ENCODE peak calls at places on chromosomes 12 and 14, in seven cellular contexts. One of them, this sample, is unnamed.

GRCh38 chr12:64801381-64801780 is 23.1 kb upstream of the TBC1D30 start:
- DNase-seq in myocyte: no peak
- DNase-seq in HCEC 1CT: peak; percentile 53
- DNase-seq in HS-5: no peak
- DNase-seq in lower leg skin: no peak
- DNase-seq in pancreas: no peak
- DNase-seq in SK-N-SH: peak; percentile 31
- DNase-seq in this sample: no peak

GRCh38 chr12:14190694-14191093 is 174.8 kb upstream of the ATF7IP start:
- DNase-seq in HCEC 1CT: no peak
- DNase-seq in myocyte: no peak
- DNase-seq in SK-N-SH: no peak
- DNase-seq in pancreas: no peak
- DNase-seq in lower leg skin: no peak
- DNase-seq in HS-5: no peak
- DNase-seq in this sample: no peak

GRCh38 chr12:18810537-18811253 is 72.8 kb downstream of the CAPZA3 start:
- DNase-seq in HS-5: no peak
- DNase-seq in lower leg skin: no peak
- DNase-seq in myocyte: no peak
- DNase-seq in SK-N-SH: no peak
- DNase-seq in pancreas: no peak
- DNase-seq in HCEC 1CT: no peak
- DNase-seq in this sample: no peak

GRCh38 chr14:22824711-22825359 is 4.9 kb upstream of the MRPL52 start:
- DNase-seq in SK-N-SH: no peak
- DNase-seq in pancreas: no peak
- DNase-seq in lower leg skin: no peak
- DNase-seq in myocyte: peak; percentile 92
- DNase-seq in HCEC 1CT: peak; percentile 92
- DNase-seq in HS-5: peak; percentile 90
- DNase-seq in this sample: no peak

GRCh38 chr14:105021656-105022275 is 883 bp upstream of the CDCA4 start:
- DNase-seq in HCEC 1CT: peak; percentile 23
- DNase-seq in lower leg skin: no peak
- DNase-seq in SK-N-SH: peak; percentile 62
- DNase-seq in HS-5: no peak
- DNase-seq in pancreas: peak; percentile 60
- DNase-seq in myocyte: peak; percentile 44
- DNase-seq in this sample: peak; percentile 43

GRCh38 chr12:54629925-54630324 is 4.8 kb downstream of the LACRT start:
- DNase-seq in myocyte: no peak
- DNase-seq in HS-5: no peak
- DNase-seq in SK-N-SH: no peak
- DNase-seq in lower leg skin: no peak
- DNase-seq in HCEC 1CT: no peak
- DNase-seq in pancreas: no peak
- DNase-seq in this sample: no peak

GRCh38 chr14:90698379-90698869 is 117.8 kb downstream of the TTC7B start:
- DNase-seq in lower leg skin: peak; percentile 36
- DNase-seq in myocyte: peak; percentile 74
- DNase-seq in HCEC 1CT: peak; percentile 16
- DNase-seq in pancreas: no peak
- DNase-seq in HS-5: no peak
- DNase-seq in SK-N-SH: peak; percentile 46
- DNase-seq in this sample: no peak

GRCh38 chr12:58253663-58254062 is 312.3 kb downstream of the ATP23 start:
- DNase-seq in myocyte: no peak
- DNase-seq in lower leg skin: no peak
- DNase-seq in pancreas: no peak
- DNase-seq in HS-5: no peak
- DNase-seq in HCEC 1CT: no peak
- DNase-seq in SK-N-SH: no peak
- DNase-seq in this sample: no peak

GRCh38 chr12:6807170-6807569 is 14.5 kb upstream of the GPR162 start:
- DNase-seq in pancreas: no peak
- DNase-seq in HCEC 1CT: no peak
- DNase-seq in HS-5: no peak
- DNase-seq in myocyte: no peak
- DNase-seq in SK-N-SH: no peak
- DNase-seq in lower leg skin: no peak
- DNase-seq in this sample: no peak

GRCh38 chr12:49963976-49964815 is 2.5 kb downstream of the AQP5 start:
- DNase-seq in HS-5: no peak
- DNase-seq in SK-N-SH: no peak
- DNase-seq in myocyte: no peak
- DNase-seq in HCEC 1CT: no peak
- DNase-seq in pancreas: no peak
- DNase-seq in lower leg skin: no peak
- DNase-seq in this sample: no peak

GRCh38 chr12:42426733-42427132 is 100.8 kb downstream of the PPHLN1 start:
- DNase-seq in pancreas: no peak
- DNase-seq in SK-N-SH: no peak
- DNase-seq in HS-5: peak; percentile 31
- DNase-seq in HCEC 1CT: peak; percentile 36
- DNase-seq in lower leg skin: no peak
- DNase-seq in myocyte: no peak
- DNase-seq in this sample: no peak

This sample was measured in right lobe of liver.